ENCODE peak calls at places on chromosomes 1 and 21, in five cellular contexts. I, L, U, D and T are unnamed samples.

GRCh38 chr21:45530423-45531113 is 11.7 kb downstream of the SLC19A1 start:
- DNase-seq in I (peak), L (no peak), U (no peak), D (peak), T (peak)

GRCh38 chr1:91912267-91912666 is 26.3 kb upstream of the TGFBR3 start:
- DNase-seq in L (no peak), D (no peak), U (no peak), I (no peak), T (no peak)

GRCh38 chr21:36103434-36103833 is 31.4 kb upstream of the CBR3 start:
- DNase-seq in U (no peak), D (no peak), I (no peak), L (no peak), T (no peak)

GRCh38 chr1:109089242-109090015 is 1.1 kb upstream of the TMEM167B start:
- DNase-seq in L (peak), I (peak), D (peak), U (no peak), T (peak)

GRCh38 chr1:24374891-24375786 is 38.4 kb downstream of the STPG1 start:
- DNase-seq in D (no peak), U (no peak), I (no peak), L (no peak), T (no peak)

GRCh38 chr1:156104065-156104810 is 10.3 kb upstream of the LMNA start:
- DNase-seq in D (peak), I (no peak), U (no peak), L (no peak), T (peak)

GRCh38 chr1:40140211-40140709 is 20.9 kb upstream of the RLF start:
- DNase-seq in I (no peak), L (no peak), U (no peak), D (no peak), T (no peak)

GRCh38 chr21:41360072-41360821 is 1.6 kb upstream of the MX2 start:
- DNase-seq in I (no peak), D (peak), U (no peak), L (no peak), T (peak)

GRCh38 chr21:42630626-42631025 is 22.8 kb upstream of the PDE9A start:
- DNase-seq in U (no peak), I (no peak), D (peak), L (no peak), T (no peak)

GRCh38 chr1:21814981-21815583 is 3.0 kb downstream of the LDLRAD2 start:
- DNase-seq in L (no peak), I (no peak), U (no peak), D (no peak), T (no peak)

GRCh38 chr1:162305969-162306368 is 70.7 kb downstream of the SPATA46 start:
- DNase-seq in L (no peak), I (no peak), D (no peak), U (no peak), T (no peak)

GRCh38 chr1:63255153-63255552 is 67.2 kb upstream of the FOXD3 start:
- DNase-seq in U (no peak), I (no peak), L (no peak), D (no peak), T (no peak)

GRCh38 chr21:18869105-18869504 is 465.5 kb upstream of the TMPRSS15 start:
- DNase-seq in D (no peak), I (no peak), L (no peak), U (no peak), T (no peak)

GRCh38 chr1:159510223-159510530 is 25.6 kb downstream of the OR10J5 start:
- DNase-seq in I (no peak), D (no peak), L (no peak), U (no peak), T (no peak)

GRCh38 chr1:201275266-201275666 is 8.0 kb upstream of the PKP1 start:
- DNase-seq in U (no peak), I (peak), L (no peak), D (peak), T (peak)

GRCh38 chr1:117930484-117930883 is 945 bp downstream of the WDR3 start:
- DNase-seq in U (no peak), I (no peak), D (no peak), L (no peak), T (no peak)